ENCODE peak calls at places on chromosomes 11 and 22, in four cellular contexts. V is K562, A is GM12878, E is HepG2. X is an unnamed sample.

GRCh38 chr11:57214494-57214893 is 22.6 kb downstream of the APLNR start:
- DNase-seq in V (no peak), A (no peak), E (no peak), X (no peak)

GRCh38 chr22:35148381-35148780 is 82.4 kb downstream of the ISX start:
- DNase-seq in V (no peak), A (no peak), E (no peak), X (no peak)

GRCh38 chr11:114348200-114349191 is 51.8 kb downstream of the C11orf71 start:
- DNase-seq in A (no peak), V (peak), E (peak), X (peak)

GRCh38 chr22:19622061-19622441 is 92.3 kb upstream of the SEPTIN5 start:
- DNase-seq in V (no peak), A (peak), E (no peak), X (no peak)

GRCh38 chr11:75475767-75476650 is 43.0 kb upstream of the KLHL35 start:
- DNase-seq in E (no peak), V (no peak), A (no peak), X (no peak)

GRCh38 chr11:67373916-67374570 is 645 bp upstream of the CLCF1 start:
- DNase-seq in A (no peak), V (peak), E (peak), X (peak)

GRCh38 chr11:77413850-77414249 is 60.0 kb downstream of the PAK1 start:
- DNase-seq in E (no peak), A (no peak), V (no peak), X (no peak)

GRCh38 chr22:39997939-39998726 is 3.4 kb downstream of the FAM83F start:
- DNase-seq in V (no peak), A (no peak), E (no peak), X (no peak)

GRCh38 chr11:132186699-132187098 is 816.3 kb downstream of the NTM start:
- DNase-seq in V (peak), E (no peak), A (no peak), X (peak)

GRCh38 chr11:132186193-132186592 is 815.8 kb downstream of the NTM start:
- DNase-seq in A (no peak), E (no peak), V (no peak), X (no peak)

GRCh38 chr11:132187814-132188213 is 817.4 kb downstream of the NTM start:
- DNase-seq in A (no peak), E (no peak), V (no peak), X (no peak)

GRCh38 chr11:132184079-132184478 is 813.7 kb downstream of the NTM start:
- DNase-seq in V (no peak), A (no peak), E (no peak), X (no peak)

DNA sequence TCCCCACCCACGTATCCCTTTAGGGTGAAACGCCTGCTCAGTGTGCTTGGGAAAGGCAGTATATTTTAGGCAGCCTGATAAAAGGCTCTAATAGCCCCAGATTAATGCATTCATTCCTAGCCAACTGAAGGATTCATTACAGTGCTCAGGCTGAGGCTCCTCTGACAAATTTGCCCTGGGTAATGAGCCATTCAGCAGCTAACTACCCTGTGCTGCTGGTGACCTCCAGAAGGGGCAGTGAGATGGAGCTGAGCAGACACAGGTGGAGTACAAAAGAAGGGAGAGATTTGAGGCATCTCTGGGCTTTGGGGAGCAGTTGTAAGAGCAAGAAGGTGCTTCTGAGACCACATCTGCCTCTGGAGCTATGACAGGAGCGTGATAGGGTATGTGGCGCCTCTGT is 817.0 kb downstream of the NTM start:
- DNase-seq in V (no peak), E (no peak), A (no peak), X (no peak)
- TF ChIP-seq FOXK2 in V (no peak), E (no peak), A (no peak), X (no peak)

GRCh38 chr11:9047986-9048522 is 43.3 kb downstream of the SCUBE2 start:
- DNase-seq in A (no peak), E (no peak), V (no peak), X (no peak)
- TF ChIP-seq FOXK2 in A (no peak), E (no peak), V (no peak), X (no peak)

GRCh38 chr11:16167706-16168487 is 188.4 kb downstream of the SOX6 start:
- DNase-seq in A (no peak), E (no peak), V (no peak), X (no peak)

GRCh38 chr11:16171882-16172281 is 184.5 kb downstream of the SOX6 start:
- DNase-seq in E (no peak), A (no peak), V (no peak), X (no peak)

GRCh38 chr11:16170448-16170847 is 185.9 kb downstream of the SOX6 start:
- DNase-seq in A (no peak), V (no peak), E (no peak), X (no peak)

GRCh38 chr11:16169946-16170345 is 186.4 kb downstream of the SOX6 start:
- DNase-seq in V (no peak), A (no peak), E (no peak), X (no peak)

DNA sequence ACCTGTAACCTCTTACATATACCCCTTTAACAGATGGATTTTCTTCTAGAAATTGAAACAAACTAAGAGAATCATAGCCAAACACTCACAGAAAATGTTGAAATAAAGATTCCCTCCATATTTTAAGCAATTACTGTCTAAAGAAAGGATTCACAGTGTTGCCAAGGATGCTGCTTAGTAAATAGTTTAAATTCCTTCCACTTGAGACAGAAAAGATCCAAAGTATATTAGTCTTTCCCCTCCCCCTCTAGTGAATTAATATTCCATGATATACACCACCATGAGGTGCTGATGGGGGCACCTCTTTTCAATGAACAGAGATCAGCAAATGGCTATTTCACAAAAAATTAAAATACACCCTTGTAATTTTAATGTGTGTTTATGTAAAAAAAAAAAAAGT is 186.8 kb downstream of the SOX6 start:
- DNase-seq in V (no peak), A (no peak), E (no peak), X (no peak)
- TF ChIP-seq FOXK2 in V (no peak), A (no peak), E (no peak), X (no peak)

DNA sequence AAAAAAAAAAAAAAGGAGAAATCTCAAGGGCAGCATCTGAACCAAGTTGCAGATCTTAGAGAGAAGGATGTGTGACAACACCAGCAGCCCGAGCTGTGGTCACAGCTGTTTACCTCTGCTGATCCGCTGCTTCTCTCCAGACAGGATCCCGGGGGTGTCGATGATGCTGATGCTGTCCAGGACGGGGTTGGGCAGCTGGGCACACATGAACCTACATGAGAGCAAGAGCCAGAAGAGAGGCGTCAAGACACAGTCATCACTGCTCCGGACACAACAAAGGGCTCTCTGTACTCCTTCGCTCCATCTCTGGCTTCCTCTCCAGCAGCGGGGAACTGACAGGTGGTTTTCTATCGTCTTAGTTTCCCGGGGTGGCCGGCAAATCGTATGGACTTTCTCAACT is 4.1 kb downstream of the EHD1 start:
- DNase-seq in E (no peak), V (no peak), A (no peak), X (no peak)
- TF ChIP-seq FOXK2 in E (no peak), V (no peak), A (no peak), X (no peak)